ENCODE peak calls at places on chromosome 15, in seven cellular contexts. Z, G, K, V, M, F and W are unnamed samples.

GRCh38 chr15:74977599-74977998 is 17.8 kb upstream of the SCAMP5 start:
- DNase-seq in F (no peak), M (no peak), G (no peak), K (no peak), V (no peak), Z (no peak), W (no peak)

GRCh38 chr15:43939070-43939469 is 112.3 kb downstream of the WDR76 start:
- DNase-seq in V (no peak), F (peak; percentile 55), K (no peak), G (no peak), Z (peak; percentile 33), M (peak; percentile 16), W (no peak)

GRCh38 chr15:89591834-89592233 is 16.6 kb downstream of the TICRR start:
- DNase-seq in V (no peak), G (no peak), M (no peak), F (no peak), Z (no peak), K (no peak), W (no peak)

GRCh38 chr15:29822100-29822684 is at the start of gene TJP1:
- DNase-seq in M (peak; percentile 80), K (peak; percentile 83), G (peak; percentile 79), Z (peak; percentile 74), F (peak; percentile 86), V (peak; percentile 70), W (peak; percentile 87)

GRCh38 chr15:45991863-45992262 is 357.0 kb downstream of the SQOR start:
- DNase-seq in V (no peak), M (no peak), K (no peak), Z (no peak), F (no peak), G (no peak), W (no peak)

GRCh38 chr15:92049290-92050008 is 195.9 kb downstream of the SLCO3A1 start:
- DNase-seq in G (no peak), F (no peak), Z (no peak), V (no peak), K (no peak), M (no peak), W (no peak)

GRCh38 chr15:24955549-24955929 is 752 bp downstream of the SNRPN start:
- DNase-seq in M (no peak), Z (no peak), G (no peak), K (no peak), F (peak; percentile 40), V (no peak), W (no peak)

GRCh38 chr15:70597056-70597603 is 166.2 kb downstream of the UACA start:
- DNase-seq in V (no peak), G (no peak), K (peak; percentile 12), M (no peak), F (peak; percentile 30), Z (no peak), W (no peak)

DNA sequence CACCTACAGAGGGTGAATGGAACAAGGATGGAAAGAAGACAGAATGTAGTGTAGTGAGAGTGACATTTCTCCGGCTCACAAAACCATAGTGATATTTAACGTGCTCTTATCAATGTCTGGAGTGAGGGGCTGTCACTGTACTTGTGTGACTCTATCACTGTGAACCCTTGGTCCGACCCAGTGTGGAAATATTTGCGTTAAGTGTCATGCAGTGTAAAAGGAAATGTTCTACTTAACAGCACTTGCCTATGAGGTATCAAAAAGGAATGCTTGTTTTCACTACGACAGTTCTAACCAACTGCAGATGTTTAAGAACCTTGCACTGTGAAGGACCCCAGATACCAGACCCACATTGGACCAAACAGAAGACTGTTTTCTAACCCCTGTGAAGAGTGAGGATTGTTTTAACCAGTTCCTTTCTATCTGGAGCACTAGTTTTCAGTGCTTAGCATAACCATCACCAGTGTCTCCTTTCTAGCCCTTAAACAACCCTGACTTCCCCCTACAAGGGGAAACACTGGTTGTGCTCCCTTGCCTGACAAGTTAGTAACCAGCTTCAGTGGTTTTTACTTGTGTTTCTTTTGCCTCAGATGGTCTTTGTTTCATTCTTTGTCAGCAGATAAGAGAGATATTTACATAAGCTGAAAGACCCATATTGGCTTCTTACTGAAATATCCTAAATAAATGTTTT is 144.7 kb upstream of the ABHD17C start:
- DNase-seq in M (peak; percentile 46), F (peak; percentile 23), V (peak; percentile 90), Z (peak; percentile 98), G (no peak), K (no peak), W (no peak)
- H2BK120ac ChIP-seq in M (no peak overlapping the region), F (no peak overlapping the region), V (peak overlapping the region; percentile 67), Z (peak overlapping the region; percentile 99), G (no peak overlapping the region), K (no peak overlapping the region), W (no peak overlapping the region)

GRCh38 chr15:65547841-65548240 is 17.6 kb downstream of the HACD3 start:
- DNase-seq in F (no peak), Z (no peak), V (no peak), M (no peak), K (no peak), G (no peak), W (no peak)
- H2AK5ac ChIP-seq in F (no peak overlapping the region), Z (no peak overlapping the region), V (no peak overlapping the region), M (no peak overlapping the region), K (no peak overlapping the region), G (no peak overlapping the region), W (no peak overlapping the region)

DNA sequence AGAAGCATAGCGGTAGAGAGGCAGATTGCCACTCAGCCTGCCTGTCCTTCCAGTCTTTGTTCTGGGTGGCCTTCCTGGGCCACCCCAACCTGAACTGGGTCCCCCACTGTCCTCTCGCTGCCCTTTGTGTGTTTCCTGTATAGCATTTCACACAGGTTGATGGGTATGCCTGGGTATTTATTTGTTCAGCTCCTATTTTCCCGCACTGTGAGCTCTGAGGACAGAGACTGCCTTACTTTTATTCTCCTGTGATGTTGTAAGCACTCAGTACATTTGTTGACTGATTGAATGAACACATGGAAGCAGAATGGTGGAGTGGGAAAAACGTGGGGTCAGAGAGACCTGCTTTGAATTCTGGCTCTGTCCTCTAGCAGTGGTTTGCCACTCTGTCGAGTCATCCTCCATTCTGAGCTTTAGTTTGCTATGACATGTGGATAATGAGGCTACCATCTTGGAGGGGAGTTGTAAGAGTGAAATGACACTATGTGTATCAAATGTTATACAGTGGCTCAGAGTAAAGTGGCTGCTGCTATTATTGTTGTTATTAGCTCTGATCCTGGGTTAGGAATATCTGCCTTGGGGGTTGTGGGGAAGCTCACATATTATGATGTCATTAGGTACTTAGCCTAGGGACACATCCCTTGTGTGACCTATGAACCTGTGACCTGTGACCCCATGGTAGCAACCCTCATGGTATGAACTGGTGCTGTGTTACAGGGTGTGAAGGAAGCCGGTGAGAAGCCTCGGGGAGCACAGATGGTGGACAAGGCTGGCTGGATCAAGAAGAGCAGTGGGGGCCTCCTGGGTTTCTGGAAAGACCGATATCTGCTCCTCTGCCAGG is 6.4 kb downstream of the PLEKHO2 start:
- DNase-seq in F (no peak), M (no peak), Z (peak; percentile 34), G (no peak), K (no peak), V (no peak), W (no peak)
- H4K8ac ChIP-seq in F (no peak overlapping the region), M (no peak overlapping the region), Z (no peak overlapping the region), G (no peak overlapping the region), K (no peak overlapping the region), V (no peak overlapping the region), W (no peak overlapping the region)

GRCh38 chr15:72968531-72968922 is 83.7 kb upstream of the NEO1 start:
- DNase-seq in G (no peak), V (peak; percentile 27), M (no peak), Z (no peak), K (no peak), F (no peak), W (peak; percentile 28)

GRCh38 chr15:72967836-72968530 is 84.3 kb upstream of the NEO1 start:
- DNase-seq in F (no peak), M (no peak), G (no peak), V (no peak), Z (no peak), K (no peak), W (peak; percentile 84)

GRCh38 chr15:72965671-72966070 is 86.6 kb upstream of the NEO1 start:
- DNase-seq in M (no peak), Z (no peak), F (no peak), G (no peak), K (no peak), V (no peak), W (no peak)

GRCh38 chr15:72964542-72964941 is 87.7 kb upstream of the NEO1 start:
- DNase-seq in F (no peak), M (no peak), K (no peak), G (no peak), Z (no peak), V (no peak), W (no peak)

GRCh38 chr15:72967397-72967796 is 84.9 kb upstream of the NEO1 start:
- DNase-seq in K (no peak), M (no peak), G (no peak), Z (no peak), F (no peak), V (no peak), W (peak; percentile 94)
- H2BK120ac ChIP-seq in K (no peak overlapping the region), M (no peak overlapping the region), G (no peak overlapping the region), Z (no peak overlapping the region), F (no peak overlapping the region), V (no peak overlapping the region), W (no peak overlapping the region)

GRCh38 chr15:31977812-31978662 is 52.3 kb upstream of the CHRNA7 start:
- DNase-seq in V (peak; percentile 16), K (peak; percentile 88), Z (peak; percentile 14), F (peak; percentile 92), M (peak; percentile 40), G (peak; percentile 65), W (peak; percentile 72)
- H2AK5ac ChIP-seq in V (no peak overlapping the region), K (no peak overlapping the region), Z (no peak overlapping the region), F (no peak overlapping the region), M (no peak overlapping the region), G (no peak overlapping the region), W (no peak overlapping the region)

DNA sequence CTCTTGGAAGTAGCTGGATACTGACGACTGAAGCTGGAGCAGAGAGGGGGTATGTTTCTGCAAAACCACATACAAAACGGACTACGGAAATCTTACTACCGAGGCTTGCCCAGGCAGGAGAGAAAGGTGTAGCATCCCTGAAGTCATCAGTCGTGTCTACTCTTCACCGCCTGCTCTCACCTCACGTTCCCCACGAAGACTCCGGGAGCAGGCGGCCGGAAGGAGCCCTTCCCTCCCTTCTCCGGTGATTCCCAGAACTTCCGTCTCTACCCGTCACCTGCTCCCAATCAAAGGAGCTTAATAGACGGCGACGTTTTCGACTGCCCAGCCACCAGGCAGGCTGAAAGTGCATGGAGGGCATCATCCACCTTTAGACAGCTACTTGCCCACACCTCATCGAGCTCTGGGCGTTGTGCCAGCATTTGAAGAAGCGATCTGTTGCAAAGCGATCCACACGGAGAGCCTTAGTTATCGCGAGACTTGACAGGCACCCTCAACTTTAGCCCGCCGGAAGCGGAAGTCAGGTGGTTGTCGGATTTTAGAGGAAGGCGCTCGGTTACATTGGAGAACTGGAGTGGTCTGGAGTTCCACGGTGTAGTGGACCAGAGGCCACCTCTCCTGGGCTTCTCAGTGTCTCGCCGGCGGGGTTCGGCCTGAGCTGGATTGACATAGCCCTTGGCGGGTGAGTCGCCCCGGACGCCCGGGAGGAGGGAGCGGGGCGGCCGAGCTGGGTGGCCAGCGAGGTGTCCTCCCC is at the start of gene RAMAC:
- DNase-seq in V (peak; percentile 96), M (peak; percentile 97), K (peak; percentile 91), F (peak; percentile 86), G (peak; percentile 82), Z (peak; percentile 95), W (peak; percentile 97)
- H4K8ac ChIP-seq in V (peak within 1 kb of the TSS; percentile 92), M (peak within 1 kb of the TSS; percentile 99), K (no peak within 1 kb of the TSS), F (peak within 1 kb of the TSS; percentile 97), G (no peak within 1 kb of the TSS), Z (peak within 1 kb of the TSS; percentile 100), W (no peak within 1 kb of the TSS)

DNA sequence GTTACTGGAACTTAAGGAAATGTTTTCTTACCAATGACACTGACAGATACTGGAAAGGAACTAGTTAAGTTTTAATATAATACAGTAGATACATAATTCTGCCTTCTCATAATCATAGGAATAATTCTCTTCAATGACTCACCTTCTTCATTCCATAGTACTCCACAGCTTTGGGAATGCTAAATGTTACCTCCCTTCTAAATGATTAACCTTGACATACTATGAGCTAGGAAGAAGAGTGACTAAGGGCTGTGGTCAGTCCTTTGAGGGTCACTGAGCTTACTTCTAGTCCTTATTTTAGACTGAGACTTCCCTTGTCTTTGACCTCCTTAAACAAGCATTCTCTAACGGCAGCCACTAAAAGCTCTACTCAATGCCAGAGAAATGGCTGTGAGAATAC is 69.6 kb upstream of the PPIB start:
- DNase-seq in V (peak; percentile 72), M (no peak), K (no peak), Z (peak; percentile 83), G (no peak), F (no peak), W (no peak)
- H2BK120ac ChIP-seq in V (no peak overlapping the region), M (no peak overlapping the region), K (no peak overlapping the region), Z (no peak overlapping the region), G (no peak overlapping the region), F (no peak overlapping the region), W (no peak overlapping the region)